ENCODE peak calls at places on chromosomes 7 and 10, in four cellular contexts. Z is AG04450, V is sigmoid colon, B is HCT116. F is an unnamed sample.

GRCh38 chr10:51369903-51370302 is 295.6 kb downstream of the PRKG1 start:
- DNase-seq in V (no peak), Z (peak), B (no peak), F (no peak)

GRCh38 chr10:6950133-6950532 is 370.1 kb upstream of the PRKCQ start:
- DNase-seq in V (no peak), Z (no peak), B (no peak), F (no peak)

GRCh38 chr10:615583-616152 is 73.8 kb downstream of the DIP2C start:
- DNase-seq in V (no peak), B (no peak), Z (peak), F (no peak)

GRCh38 chr7:48691788-48692187 is 232.6 kb upstream of the CDC14C start:
- DNase-seq in B (no peak), Z (no peak), V (no peak), F (no peak)

GRCh38 chr7:26667514-26668133 is 196.8 kb downstream of the SKAP2 start:
- DNase-seq in B (peak), V (peak), Z (peak), F (peak)

GRCh38 chr7:748446-748845 is 21.4 kb upstream of the PRKAR1B start:
- DNase-seq in B (no peak), Z (no peak), V (peak), F (no peak)

GRCh38 chr7:8373856-8374255 is 59.6 kb upstream of the NXPH1 start:
- DNase-seq in V (no peak), B (no peak), Z (no peak), F (no peak)

GRCh38 chr7:16492513-16493062 is 27.1 kb upstream of the SOSTDC1 start:
- DNase-seq in V (no peak), B (no peak), Z (peak), F (no peak)

GRCh38 chr7:84108787-84109186 is 85.8 kb downstream of the SEMA3A start:
- DNase-seq in B (no peak), V (no peak), Z (no peak), F (no peak)

GRCh38 chr10:125151824-125152634 is 8.3 kb downstream of the CTBP2 start:
- DNase-seq in Z (no peak), B (no peak), V (no peak), F (no peak)
- H3K27ac ChIP-seq in Z (no peak), B (peak), V (peak), F (peak)

GRCh38 chr10:99652800-99653390 is 6.4 kb upstream of the ENTPD7 start:
- DNase-seq in Z (no peak), V (no peak), B (no peak), F (no peak)
- H3K27ac ChIP-seq in Z (no peak), V (no peak), B (no peak), F (no peak)

DNA sequence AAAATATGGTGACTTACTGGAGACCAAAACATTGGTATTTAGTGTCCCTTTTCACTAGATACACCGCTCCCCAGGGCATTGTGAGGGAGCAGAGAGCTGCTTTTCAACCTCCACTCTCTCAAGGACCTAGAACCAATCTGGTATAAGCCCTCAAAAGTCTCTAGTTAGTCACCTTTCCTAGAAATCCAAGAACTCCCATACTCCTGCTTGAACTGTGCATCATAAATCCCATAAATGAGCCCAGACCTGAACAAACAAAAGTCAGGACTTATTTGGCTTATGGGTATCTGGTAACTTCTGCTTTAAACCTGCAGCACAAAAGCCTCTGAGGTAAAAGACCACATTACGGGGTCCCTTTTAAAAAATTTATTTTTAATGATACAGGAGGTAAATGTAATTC is 603.1 kb upstream of the LRRTM3 start:
- DNase-seq in V (no peak), Z (no peak), B (no peak), F (no peak)
- H3K27ac ChIP-seq in V (no peak), Z (no peak), B (no peak), F (no peak)

DNA sequence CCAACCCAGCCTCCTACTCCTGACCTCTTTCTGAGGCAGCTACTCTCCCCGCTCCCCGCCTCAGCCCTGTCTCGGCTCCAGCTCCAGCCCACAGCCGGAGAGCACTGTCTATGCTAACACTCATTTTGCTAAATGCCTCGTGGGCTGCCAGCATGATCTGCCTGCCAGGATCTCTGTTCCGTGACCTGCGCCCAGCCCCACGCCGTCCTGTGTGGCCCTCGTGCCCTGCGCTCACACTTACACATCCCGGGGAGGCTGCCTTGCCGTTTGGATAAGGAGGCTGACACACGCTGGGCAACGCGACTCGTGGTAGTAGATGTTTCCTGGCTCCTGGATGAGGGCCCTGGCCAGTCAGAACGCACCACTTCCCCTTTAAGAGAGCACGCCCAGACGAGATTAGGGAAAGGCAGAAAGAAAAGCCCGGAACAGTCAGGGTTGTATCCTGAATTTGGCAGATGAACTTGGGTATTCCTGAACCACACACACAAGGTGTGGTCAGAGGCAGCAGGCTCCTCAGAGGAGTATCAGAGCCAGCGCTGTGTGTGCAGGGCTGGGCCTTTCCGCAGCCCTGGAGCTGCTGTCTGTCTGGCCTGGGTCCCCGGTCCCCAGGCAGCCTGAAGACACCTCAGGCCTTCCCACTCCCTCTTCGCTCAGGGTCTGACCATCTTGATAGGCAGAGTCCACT is 97.7 kb upstream of the EFCAB10 start:
- DNase-seq in V (peak), B (no peak), Z (no peak), F (no peak)
- H3K27ac ChIP-seq in V (peak), B (no peak), Z (peak), F (no peak)

GRCh38 chr10:29534590-29534989 is 100.2 kb downstream of the SVIL start:
- DNase-seq in Z (no peak), B (no peak), V (no peak), F (no peak)

GRCh38 chr10:29535012-29535777 is 99.6 kb downstream of the SVIL start:
- DNase-seq in Z (peak), B (peak), V (peak), F (peak)

GRCh38 chr10:29533696-29534285 is 101.0 kb downstream of the SVIL start:
- DNase-seq in V (no peak), B (no peak), Z (no peak), F (no peak)

GRCh38 chr10:29532256-29532878 is 102.4 kb downstream of the SVIL start:
- DNase-seq in Z (no peak), B (no peak), V (no peak), F (no peak)

DNA sequence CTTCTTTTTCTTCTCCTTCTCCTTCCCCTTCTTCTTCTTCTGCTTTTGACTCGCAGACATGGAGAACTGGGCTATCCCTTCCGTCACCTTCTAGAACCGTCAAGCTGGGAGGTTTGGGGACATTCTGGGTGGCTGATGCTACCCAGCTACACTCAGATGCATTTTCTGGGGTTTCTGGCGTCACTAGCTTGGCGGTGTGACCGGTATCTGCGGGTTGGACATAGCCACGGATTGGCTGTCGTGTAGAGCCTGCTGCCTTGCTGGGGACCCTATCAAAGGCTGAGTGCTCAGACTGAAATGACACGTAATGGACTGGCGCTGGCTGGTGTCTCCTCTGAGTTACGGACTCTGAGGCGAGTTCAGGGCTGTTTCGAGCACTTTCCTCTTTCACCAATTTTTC is 101.7 kb downstream of the SVIL start:
- DNase-seq in Z (no peak), B (no peak), V (no peak), F (no peak)
- H3K27ac ChIP-seq in Z (no peak), B (no peak), V (no peak), F (no peak)

GRCh38 chr10:19659920-19660655 is 156.1 kb upstream of the PLXDC2 start:
- DNase-seq in V (no peak), B (no peak), Z (no peak), F (no peak)
- H3K27ac ChIP-seq in V (no peak), B (no peak), Z (no peak), F (no peak)

GRCh38 chr7:113715981-113716870 is 202.6 kb downstream of the PPP1R3A start:
- DNase-seq in B (no peak), Z (no peak), V (no peak), F (no peak)
- H3K27ac ChIP-seq in B (no peak), Z (no peak), V (peak), F (no peak)